ENCODE peak calls at places on chromosomes 16 and 17, in four cellular contexts. C, Y, K and R are unnamed samples.

GRCh38 chr17:36703860-36704266 is 102.5 kb downstream of the MRM1 start:
- DNase-seq in C (peak), Y (peak), K (no peak), R (no peak)

GRCh38 chr16:72908362-72908838 is 139.5 kb downstream of the ZFHX3 start:
- DNase-seq in C (no peak), Y (peak), K (no peak), R (no peak)

GRCh38 chr16:49748322-49748721 is 107.6 kb downstream of the ZNF423 start:
- DNase-seq in C (peak), Y (no peak), K (peak), R (no peak)

GRCh38 chr17:78442648-78443128 is 64.2 kb downstream of the PGS1 start:
- DNase-seq in C (peak), Y (peak), K (no peak), R (no peak)

GRCh38 chr17:43907425-43907981 is at the start of gene MPP2:
- DNase-seq in C (peak), Y (peak), K (no peak), R (peak)

GRCh38 chr17:61414141-61414935 is 14.7 kb downstream of the TBX2 start:
- DNase-seq in C (no peak), Y (no peak), K (no peak), R (no peak)

GRCh38 chr17:17540278-17540906 is 44.2 kb upstream of the RASD1 start:
- DNase-seq in C (no peak), Y (peak), K (peak), R (no peak)

GRCh38 chr16:22728167-22728836 is 85.7 kb upstream of the HS3ST2 start:
- DNase-seq in C (no peak), Y (no peak), K (no peak), R (no peak)

GRCh38 chr17:48081858-48082257 is 19.4 kb downstream of the CBX1 start:
- DNase-seq in C (no peak), Y (no peak), K (no peak), R (no peak)

GRCh38 chr17:2238432-2239169 is 65.0 kb downstream of the SMG6 start:
- DNase-seq in C (no peak), Y (no peak), K (no peak), R (no peak)

GRCh38 chr16:71414038-71414437 is 27.8 kb downstream of the TLE7 start:
- DNase-seq in C (no peak), Y (no peak), K (no peak), R (no peak)

GRCh38 chr17:55289106-55289446 is 24.3 kb downstream of the HLF start:
- DNase-seq in C (no peak), Y (no peak), K (no peak), R (no peak)

GRCh38 chr16:30349695-30350094 is 5.4 kb downstream of the CD2BP2 start:
- DNase-seq in C (no peak), Y (peak), K (no peak), R (no peak)

GRCh38 chr17:80614320-80614719 is 69.7 kb downstream of the RPTOR start:
- DNase-seq in C (no peak), Y (no peak), K (no peak), R (no peak)

GRCh38 chr17:78174332-78174869 is 6.0 kb downstream of the SYNGR2 start:
- DNase-seq in C (no peak), Y (no peak), K (no peak), R (no peak)

GRCh38 chr17:65588194-65588808 is 26.9 kb upstream of the AXIN2 start:
- DNase-seq in C (no peak), Y (no peak), K (peak), R (peak)

GRCh38 chr16:88285514-88285822 is 97.3 kb upstream of the ZNF469 start:
- DNase-seq in C (no peak), Y (no peak), K (no peak), R (no peak)

GRCh38 chr17:29562615-29563014 is 4.2 kb downstream of the ABHD15 start:
- DNase-seq in C (no peak), Y (no peak), K (no peak), R (no peak)

GRCh38 chr16:71373073-71373472 is 14.6 kb downstream of the CALB2 start:
- DNase-seq in C (no peak), Y (no peak), K (no peak), R (no peak)

GRCh38 chr16:60720060-60720459 is 1316.2 kb downstream of the CDH8 start:
- DNase-seq in C (no peak), Y (no peak), K (no peak), R (no peak)

GRCh38 chr17:50798424-50799344 is 31.4 kb upstream of the ANKRD40CL start:
- DNase-seq in C (no peak), Y (no peak), K (no peak), R (no peak)

GRCh38 chr17:67050476-67051154 is 6.3 kb downstream of the CACNG1 start:
- DNase-seq in C (no peak), Y (no peak), K (no peak), R (no peak)

GRCh38 chr17:77420804-77421634 is 280.2 kb downstream of the SEC14L1 start:
- DNase-seq in C (peak), Y (peak), K (peak), R (peak)

GRCh38 chr17:57257911-57258885 is 1.9 kb downstream of the MSI2 start:
- DNase-seq in C (no peak), Y (peak), K (no peak), R (no peak)

GRCh38 chr17:77645441-77646430 is 312.8 kb upstream of the TNRC6C start:
- DNase-seq in C (peak), Y (peak), K (no peak), R (no peak)

GRCh38 chr17:46976626-46977270 is 2.3 kb downstream of the RPRML start:
- DNase-seq in C (no peak), Y (peak), K (no peak), R (no peak)

GRCh38 chr16:14202697-14203096 is 131.6 kb downstream of the MRTFB start:
- DNase-seq in C (no peak), Y (no peak), K (peak), R (peak)

GRCh38 chr17:13671771-13672170 is 70.0 kb upstream of the HS3ST3A1 start:
- DNase-seq in C (peak), Y (peak), K (no peak), R (no peak)

GRCh38 chr16:12406840-12407690 is 396.6 kb downstream of the CPPED1 start:
- DNase-seq in C (no peak), Y (no peak), K (no peak), R (no peak)